ENCODE peak calls at places on chromosomes 11 and 22, in five cellular contexts. One of them, this sample, is unnamed.
A peak's percentile ranks its signal among the peaks of the same experiment; 100 is the strongest.

GRCh38 chr22:23305321-23305910 is 125.1 kb downstream of the BCR start:
- DNase-seq in tibial nerve: no peak
- DNase-seq in iPS-NIHi11: no peak
- DNase-seq in HCEC 1CT: peak; percentile 67
- DNase-seq in lower lobe of right lung: peak; percentile 40
- DNase-seq in this sample: no peak

GRCh38 chr11:107017104-107017432 is 1.2 kb downstream of the GUCY1A2 start:
- DNase-seq in tibial nerve: no peak
- DNase-seq in iPS-NIHi11: no peak
- DNase-seq in HCEC 1CT: no peak
- DNase-seq in lower lobe of right lung: no peak
- DNase-seq in this sample: no peak

GRCh38 chr11:72343159-72343756 is 91.1 kb downstream of the CLPB start:
- DNase-seq in tibial nerve: no peak
- DNase-seq in iPS-NIHi11: no peak
- DNase-seq in HCEC 1CT: no peak
- DNase-seq in lower lobe of right lung: no peak
- DNase-seq in this sample: no peak

GRCh38 chr11:129023968-129024676 is 81.5 kb upstream of the TP53AIP1 start:
- DNase-seq in tibial nerve: no peak
- DNase-seq in iPS-NIHi11: peak; percentile 73
- DNase-seq in HCEC 1CT: no peak
- DNase-seq in lower lobe of right lung: peak; percentile 52
- DNase-seq in this sample: no peak

GRCh38 chr11:10022764-10023163 is 271.3 kb downstream of the SBF2 start:
- DNase-seq in tibial nerve: no peak
- DNase-seq in iPS-NIHi11: no peak
- DNase-seq in HCEC 1CT: peak; percentile 11
- DNase-seq in lower lobe of right lung: no peak
- DNase-seq in this sample: no peak

GRCh38 chr22:27507935-27508504 is 293.5 kb downstream of the MN1 start:
- DNase-seq in tibial nerve: no peak
- DNase-seq in iPS-NIHi11: no peak
- DNase-seq in HCEC 1CT: no peak
- DNase-seq in lower lobe of right lung: no peak
- DNase-seq in this sample: no peak

GRCh38 chr11:8090756-8091155 is 9.7 kb downstream of the TUB start:
- DNase-seq in tibial nerve: no peak
- DNase-seq in iPS-NIHi11: peak; percentile 73
- DNase-seq in HCEC 1CT: no peak
- DNase-seq in lower lobe of right lung: no peak
- DNase-seq in this sample: no peak

GRCh38 chr22:36395061-36395849 is 7.5 kb upstream of the MYH9 start:
- DNase-seq in tibial nerve: no peak
- DNase-seq in iPS-NIHi11: peak; percentile 30
- DNase-seq in HCEC 1CT: no peak
- DNase-seq in lower lobe of right lung: no peak
- DNase-seq in this sample: no peak

GRCh38 chr22:37186997-37187522 is 987 bp downstream of the C1QTNF6 start:
- DNase-seq in tibial nerve: no peak
- DNase-seq in iPS-NIHi11: no peak
- DNase-seq in HCEC 1CT: no peak
- DNase-seq in lower lobe of right lung: peak; percentile 34
- DNase-seq in this sample: no peak

GRCh38 chr11:214083-214482 is 6.6 kb downstream of the RIC8A start:
- DNase-seq in tibial nerve: no peak
- DNase-seq in iPS-NIHi11: no peak
- DNase-seq in HCEC 1CT: no peak
- DNase-seq in lower lobe of right lung: no peak
- DNase-seq in this sample: no peak

GRCh38 chr22:26314656-26315055 is 114.4 kb upstream of the ASPHD2 start:
- DNase-seq in tibial nerve: no peak
- DNase-seq in iPS-NIHi11: no peak
- DNase-seq in HCEC 1CT: no peak
- DNase-seq in lower lobe of right lung: no peak
- DNase-seq in this sample: no peak

GRCh38 chr11:1691878-1692707 is 4.9 kb upstream of the KRTAP5-6 start:
- DNase-seq in tibial nerve: no peak
- DNase-seq in iPS-NIHi11: no peak
- DNase-seq in HCEC 1CT: no peak
- DNase-seq in lower lobe of right lung: peak; percentile 14
- DNase-seq in this sample: no peak

GRCh38 chr11:4677948-4678347 is 19.7 kb downstream of the OR51E2 start:
- DNase-seq in tibial nerve: no peak
- DNase-seq in iPS-NIHi11: no peak
- DNase-seq in HCEC 1CT: no peak
- DNase-seq in lower lobe of right lung: no peak
- DNase-seq in this sample: no peak

GRCh38 chr11:75582935-75583709 is 21.1 kb downstream of the SERPINH1 start:
- DNase-seq in tibial nerve: peak; percentile 51
- DNase-seq in iPS-NIHi11: peak; percentile 90
- DNase-seq in HCEC 1CT: peak; percentile 55
- DNase-seq in lower lobe of right lung: peak; percentile 78
- DNase-seq in this sample: no peak

GRCh38 chr11:67373916-67374570 is 645 bp upstream of the CLCF1 start:
- DNase-seq in tibial nerve: no peak
- DNase-seq in iPS-NIHi11: peak; percentile 77
- DNase-seq in HCEC 1CT: peak; percentile 98
- DNase-seq in lower lobe of right lung: peak; percentile 89
- DNase-seq in this sample: peak; percentile 92

GRCh38 chr11:7573558-7574296 is 59.9 kb downstream of the PPFIBP2 start:
- DNase-seq in tibial nerve: no peak
- DNase-seq in iPS-NIHi11: peak; percentile 42
- DNase-seq in HCEC 1CT: no peak
- DNase-seq in lower lobe of right lung: no peak
- DNase-seq in this sample: no peak

GRCh38 chr11:70445605-70446004 is 47.3 kb downstream of the CTTN start:
- DNase-seq in tibial nerve: no peak
- DNase-seq in iPS-NIHi11: no peak
- DNase-seq in HCEC 1CT: no peak
- DNase-seq in lower lobe of right lung: no peak
- DNase-seq in this sample: no peak

GRCh38 chr11:78832226-78832947 is 257.7 kb upstream of the NARS2 start:
- DNase-seq in tibial nerve: no peak
- DNase-seq in iPS-NIHi11: no peak
- DNase-seq in HCEC 1CT: no peak
- DNase-seq in lower lobe of right lung: no peak
- DNase-seq in this sample: no peak

GRCh38 chr11:9074338-9075029 is 16.9 kb downstream of the SCUBE2 start:
- DNase-seq in tibial nerve: no peak
- DNase-seq in iPS-NIHi11: no peak
- DNase-seq in HCEC 1CT: no peak
- DNase-seq in lower lobe of right lung: no peak
- DNase-seq in this sample: no peak